ENCODE peak calls at places on chromosome 19, in ten cellular contexts. One of them, this sample, is unnamed.

GRCh38 chr19:1062387-1063029 is 4.5 kb upstream of the ARHGAP45 start:
- DNase-seq in cardiac muscle cell: no peak
- DNase-seq in GM23338: peak
- DNase-seq in stomach: no peak
- DNase-seq in naive thymus-derived CD4-positive, alpha-beta T cell: no peak
- DNase-seq in psoas muscle: no peak
- DNase-seq in esophagus muscularis mucosa: no peak
- DNase-seq in CD4-positive, alpha-beta T cell: no peak
- DNase-seq in prostate gland: no peak
- DNase-seq in CD4-positive, alpha-beta memory T cell: no peak
- DNase-seq in this sample: peak

GRCh38 chr19:46976845-46977320 is 42.8 kb upstream of the NPAS1 start:
- DNase-seq in cardiac muscle cell: peak
- DNase-seq in GM23338: peak
- DNase-seq in stomach: peak
- DNase-seq in naive thymus-derived CD4-positive, alpha-beta T cell: no peak
- DNase-seq in psoas muscle: peak
- DNase-seq in esophagus muscularis mucosa: no peak
- DNase-seq in CD4-positive, alpha-beta T cell: no peak
- DNase-seq in prostate gland: no peak
- DNase-seq in CD4-positive, alpha-beta memory T cell: no peak
- DNase-seq in this sample: no peak

GRCh38 chr19:49640113-49640898 is at the start of gene RRAS:
- DNase-seq in cardiac muscle cell: peak
- DNase-seq in GM23338: peak
- DNase-seq in stomach: peak
- DNase-seq in naive thymus-derived CD4-positive, alpha-beta T cell: peak
- DNase-seq in psoas muscle: peak
- DNase-seq in esophagus muscularis mucosa: peak
- DNase-seq in CD4-positive, alpha-beta T cell: peak
- DNase-seq in prostate gland: peak
- DNase-seq in CD4-positive, alpha-beta memory T cell: peak
- DNase-seq in this sample: peak

GRCh38 chr19:3047307-3048189 is 14.7 kb downstream of the TLE5 start:
- DNase-seq in cardiac muscle cell: peak
- DNase-seq in GM23338: peak
- DNase-seq in stomach: peak
- DNase-seq in naive thymus-derived CD4-positive, alpha-beta T cell: peak
- DNase-seq in psoas muscle: peak
- DNase-seq in esophagus muscularis mucosa: peak
- DNase-seq in CD4-positive, alpha-beta T cell: peak
- DNase-seq in prostate gland: peak
- DNase-seq in CD4-positive, alpha-beta memory T cell: peak
- DNase-seq in this sample: peak

GRCh38 chr19:8194528-8195275 is 14.5 kb upstream of the CERS4 start:
- DNase-seq in cardiac muscle cell: no peak
- DNase-seq in GM23338: no peak
- DNase-seq in stomach: peak
- DNase-seq in naive thymus-derived CD4-positive, alpha-beta T cell: peak
- DNase-seq in psoas muscle: peak
- DNase-seq in esophagus muscularis mucosa: no peak
- DNase-seq in CD4-positive, alpha-beta T cell: peak
- DNase-seq in prostate gland: no peak
- DNase-seq in CD4-positive, alpha-beta memory T cell: peak
- DNase-seq in this sample: peak

GRCh38 chr19:28644261-28644660 is 568.7 kb downstream of the UQCRFS1 start:
- DNase-seq in cardiac muscle cell: no peak
- DNase-seq in GM23338: no peak
- DNase-seq in stomach: no peak
- DNase-seq in naive thymus-derived CD4-positive, alpha-beta T cell: no peak
- DNase-seq in psoas muscle: no peak
- DNase-seq in esophagus muscularis mucosa: no peak
- DNase-seq in CD4-positive, alpha-beta T cell: no peak
- DNase-seq in prostate gland: no peak
- DNase-seq in CD4-positive, alpha-beta memory T cell: no peak
- DNase-seq in this sample: no peak

GRCh38 chr19:794989-795658 is 2.1 kb upstream of the PTBP1 start:
- DNase-seq in cardiac muscle cell: no peak
- DNase-seq in GM23338: peak
- DNase-seq in stomach: no peak
- DNase-seq in naive thymus-derived CD4-positive, alpha-beta T cell: no peak
- DNase-seq in psoas muscle: peak
- DNase-seq in esophagus muscularis mucosa: no peak
- DNase-seq in CD4-positive, alpha-beta T cell: no peak
- DNase-seq in prostate gland: no peak
- DNase-seq in CD4-positive, alpha-beta memory T cell: no peak
- DNase-seq in this sample: peak

GRCh38 chr19:44570984-44571684 is 41.7 kb upstream of the CEACAM20 start:
- DNase-seq in cardiac muscle cell: peak
- DNase-seq in GM23338: peak
- DNase-seq in stomach: peak
- DNase-seq in naive thymus-derived CD4-positive, alpha-beta T cell: peak
- DNase-seq in psoas muscle: no peak
- DNase-seq in esophagus muscularis mucosa: no peak
- DNase-seq in CD4-positive, alpha-beta T cell: no peak
- DNase-seq in prostate gland: peak
- DNase-seq in CD4-positive, alpha-beta memory T cell: peak
- DNase-seq in this sample: peak

GRCh38 chr19:9885077-9885552 is 50.0 kb downstream of the PIN1 start:
- DNase-seq in cardiac muscle cell: no peak
- DNase-seq in GM23338: peak
- DNase-seq in stomach: no peak
- DNase-seq in naive thymus-derived CD4-positive, alpha-beta T cell: no peak
- DNase-seq in psoas muscle: peak
- DNase-seq in esophagus muscularis mucosa: no peak
- DNase-seq in CD4-positive, alpha-beta T cell: no peak
- DNase-seq in prostate gland: no peak
- DNase-seq in CD4-positive, alpha-beta memory T cell: no peak
- DNase-seq in this sample: no peak

GRCh38 chr19:16457195-16457953 is 14.4 kb downstream of the EPS15L1 start:
- DNase-seq in cardiac muscle cell: peak
- DNase-seq in GM23338: peak
- DNase-seq in stomach: peak
- DNase-seq in naive thymus-derived CD4-positive, alpha-beta T cell: no peak
- DNase-seq in psoas muscle: peak
- DNase-seq in esophagus muscularis mucosa: no peak
- DNase-seq in CD4-positive, alpha-beta T cell: no peak
- DNase-seq in prostate gland: no peak
- DNase-seq in CD4-positive, alpha-beta memory T cell: no peak
- DNase-seq in this sample: no peak

GRCh38 chr19:12872941-12873890 is 8.0 kb downstream of the DNASE2 start:
- DNase-seq in cardiac muscle cell: no peak
- DNase-seq in GM23338: peak
- DNase-seq in stomach: peak
- DNase-seq in naive thymus-derived CD4-positive, alpha-beta T cell: peak
- DNase-seq in psoas muscle: peak
- DNase-seq in esophagus muscularis mucosa: no peak
- DNase-seq in CD4-positive, alpha-beta T cell: peak
- DNase-seq in prostate gland: peak
- DNase-seq in CD4-positive, alpha-beta memory T cell: peak
- DNase-seq in this sample: peak

GRCh38 chr19:3265432-3265831 is 41.0 kb downstream of the CELF5 start:
- DNase-seq in cardiac muscle cell: no peak
- DNase-seq in GM23338: no peak
- DNase-seq in stomach: no peak
- DNase-seq in naive thymus-derived CD4-positive, alpha-beta T cell: no peak
- DNase-seq in psoas muscle: no peak
- DNase-seq in esophagus muscularis mucosa: no peak
- DNase-seq in CD4-positive, alpha-beta T cell: no peak
- DNase-seq in prostate gland: no peak
- DNase-seq in CD4-positive, alpha-beta memory T cell: no peak
- DNase-seq in this sample: no peak

GRCh38 chr19:38699647-38700349 is 44.5 kb downstream of the CAPN12 start:
- DNase-seq in cardiac muscle cell: no peak
- DNase-seq in GM23338: no peak
- DNase-seq in stomach: no peak
- DNase-seq in naive thymus-derived CD4-positive, alpha-beta T cell: no peak
- DNase-seq in psoas muscle: no peak
- DNase-seq in esophagus muscularis mucosa: no peak
- DNase-seq in CD4-positive, alpha-beta T cell: no peak
- DNase-seq in prostate gland: no peak
- DNase-seq in CD4-positive, alpha-beta memory T cell: no peak
- DNase-seq in this sample: no peak
- H3K27ac ChIP-seq in cardiac muscle cell: peak
- H3K27ac ChIP-seq in GM23338: peak
- H3K27ac ChIP-seq in stomach: peak
- H3K27ac ChIP-seq in naive thymus-derived CD4-positive, alpha-beta T cell: no peak
- H3K27ac ChIP-seq in psoas muscle: peak
- H3K27ac ChIP-seq in esophagus muscularis mucosa: peak
- H3K27ac ChIP-seq in CD4-positive, alpha-beta T cell: no peak
- H3K27ac ChIP-seq in prostate gland: peak
- H3K27ac ChIP-seq in CD4-positive, alpha-beta memory T cell: no peak
- H3K27ac ChIP-seq in this sample: peak

GRCh38 chr19:32622002-32622401 is 41.0 kb downstream of the PDCD5 start:
- DNase-seq in cardiac muscle cell: no peak
- DNase-seq in GM23338: no peak
- DNase-seq in stomach: no peak
- DNase-seq in naive thymus-derived CD4-positive, alpha-beta T cell: no peak
- DNase-seq in psoas muscle: no peak
- DNase-seq in esophagus muscularis mucosa: no peak
- DNase-seq in CD4-positive, alpha-beta T cell: no peak
- DNase-seq in prostate gland: no peak
- DNase-seq in CD4-positive, alpha-beta memory T cell: no peak
- DNase-seq in this sample: no peak
- H3K27ac ChIP-seq in cardiac muscle cell: no peak
- H3K27ac ChIP-seq in GM23338: no peak
- H3K27ac ChIP-seq in stomach: no peak
- H3K27ac ChIP-seq in naive thymus-derived CD4-positive, alpha-beta T cell: no peak
- H3K27ac ChIP-seq in psoas muscle: no peak
- H3K27ac ChIP-seq in esophagus muscularis mucosa: no peak
- H3K27ac ChIP-seq in CD4-positive, alpha-beta T cell: no peak
- H3K27ac ChIP-seq in prostate gland: no peak
- H3K27ac ChIP-seq in CD4-positive, alpha-beta memory T cell: no peak
- H3K27ac ChIP-seq in this sample: no peak

GRCh38 chr19:15200575-15201364 is at the start of gene NOTCH3:
- DNase-seq in cardiac muscle cell: peak
- DNase-seq in GM23338: peak
- DNase-seq in stomach: no peak
- DNase-seq in naive thymus-derived CD4-positive, alpha-beta T cell: no peak
- DNase-seq in psoas muscle: no peak
- DNase-seq in esophagus muscularis mucosa: no peak
- DNase-seq in CD4-positive, alpha-beta T cell: no peak
- DNase-seq in prostate gland: no peak
- DNase-seq in CD4-positive, alpha-beta memory T cell: no peak
- DNase-seq in this sample: no peak
- H3K27ac ChIP-seq in cardiac muscle cell: peak
- H3K27ac ChIP-seq in GM23338: peak
- H3K27ac ChIP-seq in stomach: peak
- H3K27ac ChIP-seq in naive thymus-derived CD4-positive, alpha-beta T cell: no peak
- H3K27ac ChIP-seq in psoas muscle: peak
- H3K27ac ChIP-seq in esophagus muscularis mucosa: peak
- H3K27ac ChIP-seq in CD4-positive, alpha-beta T cell: no peak
- H3K27ac ChIP-seq in prostate gland: peak
- H3K27ac ChIP-seq in CD4-positive, alpha-beta memory T cell: no peak
- H3K27ac ChIP-seq in this sample: no peak

GRCh38 chr19:34176581-34176980 is 4.3 kb downstream of the LSM14A start:
- DNase-seq in cardiac muscle cell: no peak
- DNase-seq in GM23338: no peak
- DNase-seq in stomach: no peak
- DNase-seq in naive thymus-derived CD4-positive, alpha-beta T cell: no peak
- DNase-seq in psoas muscle: no peak
- DNase-seq in esophagus muscularis mucosa: no peak
- DNase-seq in CD4-positive, alpha-beta T cell: no peak
- DNase-seq in prostate gland: no peak
- DNase-seq in CD4-positive, alpha-beta memory T cell: no peak
- DNase-seq in this sample: no peak
- H3K27ac ChIP-seq in cardiac muscle cell: no peak
- H3K27ac ChIP-seq in GM23338: no peak
- H3K27ac ChIP-seq in stomach: no peak
- H3K27ac ChIP-seq in naive thymus-derived CD4-positive, alpha-beta T cell: no peak
- H3K27ac ChIP-seq in psoas muscle: peak
- H3K27ac ChIP-seq in esophagus muscularis mucosa: no peak
- H3K27ac ChIP-seq in CD4-positive, alpha-beta T cell: no peak
- H3K27ac ChIP-seq in prostate gland: no peak
- H3K27ac ChIP-seq in CD4-positive, alpha-beta memory T cell: no peak
- H3K27ac ChIP-seq in this sample: no peak

DNA sequence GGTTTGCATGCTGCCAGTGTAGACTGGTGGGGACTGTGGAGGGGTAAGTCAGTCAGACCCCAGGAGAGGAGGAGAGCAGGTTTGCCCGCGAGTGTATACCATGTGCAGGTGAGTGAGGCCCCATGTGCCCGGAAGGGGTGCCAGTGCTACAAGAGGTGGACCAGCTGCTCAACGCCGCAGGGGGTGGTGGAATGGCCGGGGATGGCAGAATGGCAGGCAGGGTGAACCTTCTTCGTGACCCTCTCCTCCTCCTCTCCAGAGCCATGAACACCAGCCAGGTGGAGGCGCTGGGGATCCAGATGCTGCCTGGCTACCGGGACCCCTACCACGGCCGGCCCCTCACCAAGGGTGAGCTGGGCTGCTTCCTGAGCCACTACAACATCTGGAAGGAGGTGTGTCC is 22.2 kb downstream of the COLGALT1 start:
- DNase-seq in cardiac muscle cell: no peak
- DNase-seq in GM23338: peak
- DNase-seq in stomach: no peak
- DNase-seq in naive thymus-derived CD4-positive, alpha-beta T cell: no peak
- DNase-seq in psoas muscle: no peak
- DNase-seq in esophagus muscularis mucosa: no peak
- DNase-seq in CD4-positive, alpha-beta T cell: no peak
- DNase-seq in prostate gland: no peak
- DNase-seq in CD4-positive, alpha-beta memory T cell: no peak
- DNase-seq in this sample: no peak
- H3K27ac ChIP-seq in cardiac muscle cell: no peak
- H3K27ac ChIP-seq in GM23338: no peak
- H3K27ac ChIP-seq in stomach: no peak
- H3K27ac ChIP-seq in naive thymus-derived CD4-positive, alpha-beta T cell: no peak
- H3K27ac ChIP-seq in psoas muscle: no peak
- H3K27ac ChIP-seq in esophagus muscularis mucosa: no peak
- H3K27ac ChIP-seq in CD4-positive, alpha-beta T cell: no peak
- H3K27ac ChIP-seq in prostate gland: no peak
- H3K27ac ChIP-seq in CD4-positive, alpha-beta memory T cell: no peak
- H3K27ac ChIP-seq in this sample: no peak

GRCh38 chr19:18399008-18399407 is 1.6 kb upstream of the LRRC25 start:
- DNase-seq in cardiac muscle cell: no peak
- DNase-seq in GM23338: no peak
- DNase-seq in stomach: peak
- DNase-seq in naive thymus-derived CD4-positive, alpha-beta T cell: no peak
- DNase-seq in psoas muscle: no peak
- DNase-seq in esophagus muscularis mucosa: no peak
- DNase-seq in CD4-positive, alpha-beta T cell: no peak
- DNase-seq in prostate gland: peak
- DNase-seq in CD4-positive, alpha-beta memory T cell: no peak
- DNase-seq in this sample: peak
- H3K27ac ChIP-seq in cardiac muscle cell: no peak
- H3K27ac ChIP-seq in GM23338: no peak
- H3K27ac ChIP-seq in stomach: peak
- H3K27ac ChIP-seq in naive thymus-derived CD4-positive, alpha-beta T cell: no peak
- H3K27ac ChIP-seq in psoas muscle: no peak
- H3K27ac ChIP-seq in esophagus muscularis mucosa: no peak
- H3K27ac ChIP-seq in CD4-positive, alpha-beta T cell: no peak
- H3K27ac ChIP-seq in prostate gland: no peak
- H3K27ac ChIP-seq in CD4-positive, alpha-beta memory T cell: no peak
- H3K27ac ChIP-seq in this sample: no peak

DNA sequence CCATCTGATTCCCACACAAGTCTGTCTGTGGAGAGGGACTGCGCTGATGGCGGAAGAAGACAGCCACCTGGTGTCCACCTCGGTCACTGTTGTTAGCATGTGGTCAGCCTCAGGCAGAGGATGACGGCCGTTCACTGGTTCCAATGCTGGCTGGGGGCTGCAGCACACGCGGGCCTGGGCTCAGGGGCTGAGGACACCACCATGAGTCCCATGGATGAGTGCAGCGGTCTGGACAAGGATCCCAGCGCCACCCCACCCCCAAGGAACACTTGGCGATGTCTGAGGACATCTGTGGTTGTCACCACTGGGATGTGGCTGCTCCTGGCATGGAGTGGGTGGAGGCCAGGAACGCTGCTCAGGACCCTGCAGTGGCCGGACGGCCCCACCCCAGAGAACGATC is 10.9 kb downstream of the DPP9 start:
- DNase-seq in cardiac muscle cell: no peak
- DNase-seq in GM23338: no peak
- DNase-seq in stomach: no peak
- DNase-seq in naive thymus-derived CD4-positive, alpha-beta T cell: no peak
- DNase-seq in psoas muscle: peak
- DNase-seq in esophagus muscularis mucosa: no peak
- DNase-seq in CD4-positive, alpha-beta T cell: no peak
- DNase-seq in prostate gland: no peak
- DNase-seq in CD4-positive, alpha-beta memory T cell: no peak
- DNase-seq in this sample: no peak
- H3K27ac ChIP-seq in cardiac muscle cell: no peak
- H3K27ac ChIP-seq in GM23338: no peak
- H3K27ac ChIP-seq in stomach: peak
- H3K27ac ChIP-seq in naive thymus-derived CD4-positive, alpha-beta T cell: no peak
- H3K27ac ChIP-seq in psoas muscle: peak
- H3K27ac ChIP-seq in esophagus muscularis mucosa: peak
- H3K27ac ChIP-seq in CD4-positive, alpha-beta T cell: no peak
- H3K27ac ChIP-seq in prostate gland: peak
- H3K27ac ChIP-seq in CD4-positive, alpha-beta memory T cell: no peak
- H3K27ac ChIP-seq in this sample: peak

This sample was measured in colonic mucosa.